ENCODE peak calls at places on chromosomes 16 and 17, in eight cellular contexts. M, F, G, L, K, A, Y and S are unnamed samples.

GRCh38 chr16:49766280-49766679 is 89.6 kb downstream of the ZNF423 start:
- DNase-seq in M (no peak), F (no peak), G (no peak), L (no peak), K (no peak), A (no peak), Y (no peak), S (no peak)

GRCh38 chr17:30920683-30921543 is 832 bp upstream of the ADAP2 start:
- DNase-seq in M (no peak), F (no peak), G (no peak), L (peak; percentile 65), K (no peak), A (no peak), Y (no peak), S (no peak)

GRCh38 chr17:29617481-29618271 is 5.0 kb downstream of the CORO6 start:
- DNase-seq in M (no peak), F (peak; percentile 86), G (peak; percentile 82), L (peak; percentile 94), K (no peak), A (no peak), Y (peak; percentile 83), S (peak; percentile 81)

GRCh38 chr17:72477529-72477928 is 356.7 kb downstream of the SOX9 start:
- DNase-seq in M (no peak), F (no peak), G (no peak), L (no peak), K (no peak), A (no peak), Y (no peak), S (peak; percentile 69)

GRCh38 chr17:81523139-81524062 is 4.8 kb upstream of the FSCN2 start:
- DNase-seq in M (no peak), F (no peak), G (no peak), L (no peak), K (peak; percentile 44), A (peak; percentile 69), Y (no peak), S (no peak)

GRCh38 chr17:47276868-47277267 is 23.2 kb downstream of the ITGB3 start:
- DNase-seq in M (no peak), F (no peak), G (no peak), L (peak; percentile 94), K (no peak), A (peak; percentile 72), Y (peak; percentile 36), S (peak; percentile 82)

GRCh38 chr16:77660311-77660710 is 62.0 kb upstream of the NUDT7 start:
- DNase-seq in M (no peak), F (no peak), G (no peak), L (peak; percentile 86), K (no peak), A (peak; percentile 12), Y (peak; percentile 58), S (peak; percentile 40)

GRCh38 chr17:69763503-69763902 is 311.5 kb upstream of the KCNJ16 start:
- DNase-seq in M (no peak), F (no peak), G (no peak), L (no peak), K (no peak), A (no peak), Y (no peak), S (no peak)

GRCh38 chr16:28165549-28166046 is 46.2 kb downstream of the XPO6 start:
- DNase-seq in M (no peak), F (no peak), G (no peak), L (no peak), K (no peak), A (no peak), Y (no peak), S (no peak)

GRCh38 chr16:58094791-58095574 is 34.2 kb downstream of the CFAP20 start:
- DNase-seq in M (no peak), F (no peak), G (no peak), L (no peak), K (no peak), A (no peak), Y (no peak), S (no peak)

GRCh38 chr16:57167951-57168350 is 17.9 kb downstream of the PSME3IP1 start:
- DNase-seq in M (no peak), F (peak; percentile 28), G (no peak), L (no peak), K (no peak), A (peak; percentile 27), Y (peak; percentile 56), S (peak; percentile 19)

GRCh38 chr16:46911038-46911437 is 26.9 kb downstream of the GPT2 start:
- DNase-seq in M (no peak), F (no peak), G (no peak), L (no peak), K (no peak), A (no peak), Y (no peak), S (no peak)

GRCh38 chr16:58755989-58756649 is 22.0 kb upstream of the GOT2 start:
- DNase-seq in M (no peak), F (peak; percentile 65), G (no peak), L (peak; percentile 90), K (peak; percentile 34), A (peak; percentile 78), Y (peak; percentile 74), S (peak; percentile 84)

GRCh38 chr16:77679901-77680300 is 42.4 kb upstream of the NUDT7 start:
- DNase-seq in M (no peak), F (no peak), G (no peak), L (no peak), K (no peak), A (no peak), Y (no peak), S (no peak)

GRCh38 chr17:5139454-5139725 is 23.6 kb downstream of the USP6 start:
- DNase-seq in M (no peak), F (no peak), G (no peak), L (no peak), K (no peak), A (no peak), Y (no peak), S (no peak)

GRCh38 chr17:41563607-41564006 is 8.3 kb downstream of the KRT9 start:
- DNase-seq in M (no peak), F (no peak), G (no peak), L (no peak), K (no peak), A (no peak), Y (no peak), S (peak; percentile 34)

GRCh38 chr17:21756856-21757619 is 64.7 kb downstream of the KCNJ18 start:
- DNase-seq in M (no peak), F (no peak), G (no peak), L (peak; percentile 50), K (no peak), A (no peak), Y (no peak), S (no peak)

GRCh38 chr17:75996665-75997590 is 3.7 kb upstream of the CDK3 start:
- DNase-seq in M (no peak), F (peak; percentile 38), G (no peak), L (no peak), K (no peak), A (no peak), Y (no peak), S (no peak)

GRCh38 chr17:79047923-79048825 is 24.2 kb downstream of the C1QTNF1 start:
- DNase-seq in M (no peak), F (no peak), G (no peak), L (no peak), K (no peak), A (no peak), Y (no peak), S (no peak)

GRCh38 chr17:27506348-27507218 is 50.3 kb downstream of the KSR1 start:
- DNase-seq in M (no peak), F (no peak), G (no peak), L (no peak), K (no peak), A (no peak), Y (no peak), S (peak; percentile 58)

GRCh38 chr17:42618442-42619150 is 9.1 kb downstream of the TUBG1 start:
- DNase-seq in M (no peak), F (no peak), G (no peak), L (no peak), K (peak; percentile 10), A (peak; percentile 85), Y (peak; percentile 7), S (peak; percentile 41)

GRCh38 chr17:43787728-43788127 is 7.5 kb downstream of the CFAP97D1 start:
- DNase-seq in M (no peak), F (no peak), G (no peak), L (no peak), K (no peak), A (no peak), Y (no peak), S (no peak)

GRCh38 chr16:85663891-85664321 is 24.8 kb downstream of the GINS2 start:
- DNase-seq in M (no peak), F (no peak), G (no peak), L (no peak), K (no peak), A (peak; percentile 87), Y (peak; percentile 25), S (no peak)

GRCh38 chr16:85627102-85627834 is 14.1 kb downstream of the GSE1 start:
- DNase-seq in M (no peak), F (no peak), G (no peak), L (no peak), K (no peak), A (no peak), Y (no peak), S (peak; percentile 38)

GRCh38 chr17:1985686-1986085 is 39.4 kb downstream of the RTN4RL1 start:
- DNase-seq in M (no peak), F (no peak), G (no peak), L (no peak), K (no peak), A (no peak), Y (no peak), S (no peak)

GRCh38 chr17:7281074-7281952 is at the start of gene SLC2A4:
- DNase-seq in M (peak; percentile 32), F (peak; percentile 78), G (peak; percentile 43), L (peak; percentile 98), K (peak; percentile 87), A (peak; percentile 98), Y (peak; percentile 70), S (peak; percentile 78)

GRCh38 chr17:17051380-17051779 is 9.1 kb downstream of the MPRIP start:
- DNase-seq in M (no peak), F (no peak), G (no peak), L (peak; percentile 68), K (no peak), A (no peak), Y (no peak), S (no peak)

GRCh38 chr16:76490240-76490639 is 213.0 kb downstream of the CNTNAP4 start:
- DNase-seq in M (no peak), F (no peak), G (no peak), L (no peak), K (no peak), A (no peak), Y (no peak), S (no peak)

GRCh38 chr17:34578656-34579016 is 746 bp upstream of the TMEM132E start:
- DNase-seq in M (no peak), F (no peak), G (no peak), L (no peak), K (no peak), A (no peak), Y (no peak), S (no peak)

GRCh38 chr17:66702106-66702936 is 132.6 kb upstream of the CACNG5 start:
- DNase-seq in M (no peak), F (no peak), G (no peak), L (no peak), K (no peak), A (no peak), Y (no peak), S (no peak)